ENCODE peak calls at places on chromosomes 12 and 14, in nine cellular contexts. M is body of pancreas; R is cardiac muscle cell; F is A549; N is CD8-positive, alpha-beta memory T cell; V is adrenal gland; O is uterus; Z is SK-N-SH; L is transverse colon. X is an unnamed sample. For H3K4me1, the result is how much of the 10 kb centered on the place peaks cover.

GRCh38 chr12:91316825-91317224 is 134.2 kb upstream of the DCN start:
- DNase-seq in M (no peak), R (no peak), F (no peak), N (no peak), V (no peak), O (no peak), Z (no peak), L (no peak), X (no peak)

GRCh38 chr12:69096669-69097364 is 142.6 kb upstream of the CPSF6 start:
- DNase-seq in M (no peak), R (no peak), F (no peak), N (no peak), V (no peak), O (no peak), Z (no peak), L (no peak), X (no peak)

GRCh38 chr14:95156765-95157194 is 549 bp downstream of the DICER1 start:
- DNase-seq in M (peak), R (peak), F (peak), N (no peak), V (peak), O (peak), Z (no peak), L (peak), X (peak)

GRCh38 chr14:91286530-91286937 is 42.0 kb upstream of the GPR68 start:
- DNase-seq in M (peak), R (peak), F (peak), N (peak), V (peak), O (peak), Z (peak), L (peak), X (peak)

GRCh38 chr12:87848248-87848868 is 180.8 kb downstream of the C12orf50 start:
- DNase-seq in M (peak), R (peak), F (peak), N (peak), V (no peak), O (no peak), Z (peak), L (no peak), X (peak)

GRCh38 chr12:49941556-49942511 is 8.7 kb upstream of the AQP2 start:
- DNase-seq in M (no peak), R (no peak), F (no peak), N (no peak), V (no peak), O (no peak), Z (no peak), L (no peak), X (no peak)

GRCh38 chr12:93813972-93814821 is 137.0 kb downstream of the CRADD start:
- DNase-seq in M (peak), R (peak), F (no peak), N (no peak), V (peak), O (peak), Z (no peak), L (peak), X (no peak)

GRCh38 chr14:40697221-40697620 is 909.5 kb upstream of the LRFN5 start:
- DNase-seq in M (no peak), R (no peak), F (no peak), N (no peak), V (no peak), O (no peak), Z (no peak), L (no peak), X (no peak)

GRCh38 chr12:95998611-95999300 is 2.6 kb upstream of the HAL start:
- DNase-seq in M (peak), R (peak), F (peak), N (peak), V (peak), O (no peak), Z (peak), L (peak), X (peak)

GRCh38 chr14:52235866-52236510 is 31.5 kb upstream of the PTGDR start:
- DNase-seq in M (no peak), R (no peak), F (no peak), N (no peak), V (no peak), O (no peak), Z (no peak), L (no peak), X (no peak)

GRCh38 chr12:121238604-121239334 is 28.8 kb downstream of the P2RX4 start:
- DNase-seq in M (peak), R (no peak), F (no peak), N (no peak), V (no peak), O (no peak), Z (peak), L (no peak), X (no peak)

GRCh38 chr14:67524152-67524963 is 8.7 kb upstream of the PLEKHH1 start:
- DNase-seq in M (peak), R (no peak), F (no peak), N (no peak), V (no peak), O (no peak), Z (no peak), L (peak), X (no peak)

GRCh38 chr12:127550271-127550670 is 716.7 kb upstream of the TMEM132C start:
- DNase-seq in M (no peak), R (no peak), F (no peak), N (no peak), V (no peak), O (no peak), Z (no peak), L (no peak), X (no peak)

GRCh38 chr14:64089920-64090319 is 204.3 kb downstream of the ESR2 start:
- DNase-seq in M (no peak), R (no peak), F (no peak), N (no peak), V (no peak), O (no peak), Z (no peak), L (no peak), X (no peak)

GRCh38 chr14:20184181-20184580 is 6.5 kb upstream of the OR11G2 start:
- DNase-seq in M (no peak), R (no peak), F (no peak), N (no peak), V (no peak), O (no peak), Z (no peak), L (no peak), X (no peak)

GRCh38 chr14:59148334-59148900 is 40.0 kb upstream of the DAAM1 start:
- DNase-seq in M (no peak), R (no peak), F (no peak), N (no peak), V (no peak), O (no peak), Z (no peak), L (no peak), X (no peak)

GRCh38 chr14:87629788-87630187 is 363.2 kb downstream of the GALC start:
- DNase-seq in M (no peak), R (no peak), F (no peak), N (no peak), V (no peak), O (no peak), Z (no peak), L (no peak), X (no peak)

GRCh38 chr12:122282066-122282465 is 15.8 kb upstream of the VPS33A start:
- DNase-seq in M (no peak), R (no peak), F (no peak), N (no peak), V (no peak), O (no peak), Z (no peak), L (no peak), X (no peak)

GRCh38 chr14:39107624-39108023 is 4.6 kb upstream of the SEC23A start:
- DNase-seq in M (no peak), R (peak), F (peak), N (no peak), V (no peak), O (no peak), Z (peak), L (no peak), X (no peak)

GRCh38 chr12:93032748-93033147 is 103.7 kb upstream of the EEA1 start:
- DNase-seq in M (no peak), R (no peak), F (no peak), N (no peak), V (no peak), O (no peak), Z (no peak), L (no peak), X (no peak)

GRCh38 chr12:13390381-13390856 is 193.9 kb downstream of the EMP1 start:
- DNase-seq in M (peak), R (no peak), F (peak), N (no peak), V (peak), O (peak), Z (peak), L (peak), X (peak)

GRCh38 chr12:94973202-94973601 is 30.3 kb downstream of the NDUFA12 start:
- DNase-seq in M (no peak), R (peak), F (no peak), N (no peak), V (no peak), O (no peak), Z (no peak), L (no peak), X (no peak)

GRCh38 chr12:24541193-24541871 is 407.6 kb downstream of the BCAT1 start:
- DNase-seq in M (no peak), R (no peak), F (no peak), N (no peak), V (no peak), O (no peak), Z (no peak), L (no peak), X (no peak)

GRCh38 chr14:34324363-34324795 is 137.7 kb downstream of the SPTSSA start:
- DNase-seq in M (peak), R (peak), F (peak), N (peak), V (no peak), O (no peak), Z (peak), L (peak), X (peak)

GRCh38 chr14:38404616-38405015 is 148.7 kb upstream of the CLEC14A start:
- DNase-seq in M (no peak), R (no peak), F (no peak), N (no peak), V (no peak), O (no peak), Z (no peak), L (no peak), X (no peak)

GRCh38 chr14:23568600-23569310 is 1.2 kb upstream of the AP1G2 start:
- DNase-seq in M (no peak), R (peak), F (no peak), N (no peak), V (no peak), O (no peak), Z (peak), L (no peak), X (peak)

GRCh38 chr12:24047345-24047744 is 97.9 kb upstream of the SOX5 start:
- DNase-seq in M (no peak), R (no peak), F (no peak), N (no peak), V (no peak), O (no peak), Z (no peak), L (no peak), X (no peak)

GRCh38 chr12:6041891-6042290 is 82.6 kb downstream of the VWF start:
- DNase-seq in M (no peak), R (no peak), F (no peak), N (no peak), V (no peak), O (no peak), Z (no peak), L (no peak), X (no peak)

GRCh38 chr14:71408362-71409035 is 501.2 kb downstream of the PCNX1 start:
- DNase-seq in M (no peak), R (no peak), F (no peak), N (no peak), V (no peak), O (no peak), Z (no peak), L (no peak), X (no peak)

DNA sequence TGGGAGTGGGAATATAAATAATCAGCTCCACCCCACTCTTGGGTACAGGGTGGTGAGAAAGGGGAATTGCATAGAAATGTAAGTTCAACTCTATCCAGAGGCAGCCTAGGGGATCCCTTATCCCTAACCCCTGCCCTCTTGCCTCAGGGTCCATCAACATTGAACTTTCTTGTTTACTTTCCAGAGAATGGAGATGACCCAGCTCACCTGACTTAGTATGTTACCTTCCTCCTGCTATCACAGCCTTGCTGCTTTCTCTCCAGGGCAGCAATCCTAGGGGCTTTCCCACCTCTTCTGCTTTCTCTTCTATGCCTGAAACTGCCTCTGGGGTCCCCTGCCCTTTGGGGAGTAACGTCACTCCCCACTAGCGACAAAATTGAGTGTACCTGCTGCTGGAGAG is 2.7 kb downstream of the LRP1 start:
- DNase-seq in M (no peak), R (no peak), F (no peak), N (no peak), V (no peak), O (no peak), Z (no peak), L (peak), X (no peak)
- H3K4me1 ChIP-seq in M (under half), R (under half), F (under half), N (under half), V (half or more), O (under half), Z (half or more), L (half or more), X (under half)

GRCh38 chr14:104686624-104687517 is 2.5 kb upstream of the INF2 start:
- DNase-seq in M (no peak), R (no peak), F (no peak), N (no peak), V (no peak), O (peak), Z (no peak), L (peak), X (no peak)

GRCh38 chr14:104685216-104685997 is 4.0 kb upstream of the INF2 start:
- DNase-seq in M (no peak), R (no peak), F (no peak), N (no peak), V (no peak), O (no peak), Z (no peak), L (no peak), X (no peak)

GRCh38 chr14:104687601-104688504 is 1.6 kb upstream of the INF2 start:
- DNase-seq in M (peak), R (peak), F (peak), N (no peak), V (peak), O (peak), Z (no peak), L (peak), X (peak)

GRCh38 chr14:104684449-104684821 is 5.0 kb upstream of the INF2 start:
- DNase-seq in M (no peak), R (no peak), F (no peak), N (no peak), V (no peak), O (no peak), Z (no peak), L (no peak), X (no peak)

GRCh38 chr14:104685998-104686610 is 3.3 kb upstream of the INF2 start:
- DNase-seq in M (no peak), R (no peak), F (no peak), N (no peak), V (no peak), O (no peak), Z (no peak), L (no peak), X (no peak)
- H3K4me1 ChIP-seq in M (half or more), R (under half), F (half or more), N (under half), V (under half), O (under half), Z (under half), L (half or more), X (under half)

DNA sequence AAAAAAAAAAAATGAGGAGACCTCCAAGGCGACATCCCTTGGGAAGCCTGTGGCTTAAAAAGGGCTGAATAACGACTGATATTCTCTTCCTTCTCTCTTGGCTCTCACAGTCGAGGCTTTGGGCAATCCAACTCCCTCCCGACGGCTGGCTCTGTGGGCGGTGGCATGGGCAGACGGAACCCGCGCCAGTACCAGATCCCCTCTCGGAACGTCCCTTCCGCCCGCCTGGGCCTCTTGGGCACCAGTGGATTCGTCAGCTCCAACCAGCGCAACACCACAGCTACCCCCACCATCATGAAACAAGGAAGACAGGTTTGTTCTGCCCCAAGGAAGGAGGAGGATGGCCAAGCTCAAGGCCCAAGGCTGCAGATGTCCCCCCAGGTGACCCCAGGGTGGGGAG is 127.8 kb downstream of the GCH1 start:
- DNase-seq in M (no peak), R (no peak), F (no peak), N (no peak), V (no peak), O (no peak), Z (no peak), L (no peak), X (no peak)
- H3K4me1 ChIP-seq in M (under half), R (under half), F (under half), N (under half), V (under half), O (under half), Z (under half), L (under half), X (under half)

GRCh38 chr12:54414191-54414525 is 4.9 kb downstream of the ITGA5 start:
- DNase-seq in M (no peak), R (no peak), F (no peak), N (no peak), V (no peak), O (no peak), Z (no peak), L (no peak), X (no peak)

GRCh38 chr12:54415223-54415929 is 3.7 kb downstream of the ITGA5 start:
- DNase-seq in M (no peak), R (no peak), F (no peak), N (no peak), V (no peak), O (no peak), Z (no peak), L (no peak), X (no peak)

GRCh38 chr12:54412786-54413185 is 6.3 kb downstream of the ITGA5 start:
- DNase-seq in M (no peak), R (no peak), F (no peak), N (no peak), V (no peak), O (no peak), Z (no peak), L (no peak), X (no peak)

GRCh38 chr12:54412348-54412747 is 6.7 kb downstream of the ITGA5 start:
- DNase-seq in M (no peak), R (no peak), F (no peak), N (no peak), V (no peak), O (no peak), Z (no peak), L (no peak), X (no peak)

GRCh38 chr12:54413284-54414190 is 5.5 kb downstream of the ITGA5 start:
- DNase-seq in M (peak), R (no peak), F (no peak), N (peak), V (no peak), O (no peak), Z (no peak), L (peak), X (no peak)
- H3K4me1 ChIP-seq in M (half or more), R (under half), F (half or more), N (half or more), V (half or more), O (under half), Z (under half), L (half or more), X (under half)

GRCh38 chr12:54279227-54279631 is 693 bp downstream of the CBX5 start:
- DNase-seq in M (no peak), R (no peak), F (no peak), N (no peak), V (no peak), O (no peak), Z (no peak), L (no peak), X (no peak)
- H3K4me1 ChIP-seq in M (under half), R (under half), F (under half), N (half or more), V (under half), O (under half), Z (under half), L (under half), X (under half)

GRCh38 chr12:53572134-53572758 is 53.9 kb downstream of the ATF7 start:
- DNase-seq in M (no peak), R (no peak), F (no peak), N (no peak), V (no peak), O (no peak), Z (no peak), L (no peak), X (no peak)
- H3K4me1 ChIP-seq in M (under half), R (under half), F (under half), N (under half), V (under half), O (under half), Z (under half), L (under half), X (under half)

DNA sequence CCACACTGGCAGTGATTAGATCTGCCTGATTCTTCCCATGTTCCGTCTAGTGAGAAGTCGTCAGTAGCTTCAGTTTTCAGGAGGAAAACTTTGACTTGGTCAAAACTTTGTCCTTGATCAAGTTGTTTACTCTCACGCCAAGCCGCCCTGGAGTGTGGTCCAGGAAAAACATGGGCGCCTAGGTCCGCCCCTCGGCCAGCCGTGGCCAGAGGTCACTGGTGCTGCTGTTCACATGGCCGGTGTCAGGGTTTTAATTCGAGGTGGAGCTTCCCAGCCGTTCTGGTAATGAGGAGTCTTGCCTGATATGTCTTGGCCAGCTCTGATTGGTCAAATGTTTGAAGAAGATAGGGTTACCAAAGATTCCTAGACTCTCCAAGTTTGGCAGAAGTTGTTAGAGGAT is 71.5 kb downstream of the PPP2R5C start:
- DNase-seq in M (peak), R (no peak), F (no peak), N (no peak), V (peak), O (no peak), Z (no peak), L (no peak), X (no peak)
- H3K4me1 ChIP-seq in M (under half), R (under half), F (under half), N (half or more), V (half or more), O (under half), Z (half or more), L (half or more), X (half or more)

GRCh38 chr12:618626-619025 is 44.6 kb downstream of the NINJ2 start:
- DNase-seq in M (no peak), R (no peak), F (no peak), N (no peak), V (no peak), O (no peak), Z (no peak), L (no peak), X (no peak)
- H3K4me1 ChIP-seq in M (under half), R (under half), F (under half), N (under half), V (under half), O (under half), Z (under half), L (under half), X (under half)

X was measured in BE2C.